ENCODE peak calls at places on chromosomes 4 and X, in four cellular contexts. J is naive thymus-derived CD8-positive, alpha-beta T cell; C is progenitor cell of endocrine pancreas; I is G401. D is an unnamed sample.
A peak's percentile ranks its signal among the peaks of the same experiment; 100 is the strongest.

GRCh38 chr4:8915201-8916200 is 43.9 kb upstream of the HMX1 start:
- DNase-seq in J (no peak), C (peak; percentile 7), I (no peak), D (no peak)

GRCh38 chrX:69046996-69047490 is 118.2 kb downstream of the PJA1 start:
- DNase-seq in J (no peak), I (no peak), C (peak; percentile 4), D (no peak)

GRCh38 chr4:8200302-8200975 is 1.3 kb downstream of the SH3TC1 start:
- DNase-seq in C (no peak), I (no peak), J (peak; percentile 50), D (no peak)

GRCh38 chrX:111170017-111170416 is 74.0 kb downstream of the PAK3 start:
- DNase-seq in J (no peak), I (no peak), C (no peak), D (no peak)

GRCh38 chrX:10922158-10922557 is 189.0 kb upstream of the HCCS start:
- DNase-seq in C (no peak), J (no peak), I (no peak), D (peak; percentile 2)

GRCh38 chrX:63354484-63354883 is 3.4 kb upstream of the SPIN4 start:
- DNase-seq in J (no peak), C (no peak), I (no peak), D (no peak)

GRCh38 chr4:7359302-7360063 is 75.2 kb downstream of the PSAPL1 start:
- DNase-seq in I (no peak), J (no peak), C (no peak), D (no peak)

GRCh38 chrX:2862404-2862803 is 33.7 kb downstream of the GYG2 start:
- DNase-seq in J (no peak), I (no peak), C (no peak), D (no peak)

GRCh38 chrX:135892781-135893180 is 463 bp downstream of the CT45A10 start:
- DNase-seq in C (no peak), I (no peak), J (no peak), D (no peak)

GRCh38 chrX:68018248-68019203 is 414.8 kb downstream of the OPHN1 start:
- DNase-seq in I (no peak), J (no peak), C (no peak), D (peak; percentile 21)

GRCh38 chr4:184355857-184356256 is 118.5 kb downstream of the IRF2 start:
- DNase-seq in C (no peak), J (no peak), I (no peak), D (no peak)

GRCh38 chr4:185343726-185344581 is 51.8 kb downstream of the LRP2BP start:
- DNase-seq in C (no peak), I (peak; percentile 43), J (no peak), D (no peak)

D was measured in PC-9.